ENCODE peak calls at places on chromosomes 4 and X, in four cellular contexts. One of them, this sample, is unnamed.

GRCh38 chrX:103628386-103629290 is at the start of gene TCEAL1:
- DNase-seq in HTR-8/SVneo: no peak
- DNase-seq in chondrocyte: no peak
- DNase-seq in COR-L47: peak; percentile 11
- DNase-seq in this sample: peak; percentile 52

GRCh38 chrX:44637282-44637681 is 94.6 kb upstream of the FUNDC1 start:
- DNase-seq in HTR-8/SVneo: no peak
- DNase-seq in chondrocyte: no peak
- DNase-seq in COR-L47: no peak
- DNase-seq in this sample: no peak

GRCh38 chr4:137700072-137700471 is 167.8 kb upstream of the PCDH18 start:
- DNase-seq in HTR-8/SVneo: no peak
- DNase-seq in chondrocyte: no peak
- DNase-seq in COR-L47: no peak
- DNase-seq in this sample: no peak

GRCh38 chr4:62495039-62495438 is 1294.9 kb downstream of the ADGRL3 start:
- DNase-seq in HTR-8/SVneo: no peak
- DNase-seq in chondrocyte: no peak
- DNase-seq in COR-L47: no peak
- DNase-seq in this sample: no peak

GRCh38 chr4:188986271-188986689 is 847.0 kb downstream of the TRIML1 start:
- DNase-seq in HTR-8/SVneo: peak; percentile 63
- DNase-seq in chondrocyte: no peak
- DNase-seq in COR-L47: peak; percentile 59
- DNase-seq in this sample: no peak

GRCh38 chr4:30714408-30715031 is 5.6 kb upstream of the PCDH7 start:
- DNase-seq in HTR-8/SVneo: peak; percentile 25
- DNase-seq in chondrocyte: no peak
- DNase-seq in COR-L47: peak; percentile 52
- DNase-seq in this sample: peak; percentile 14

GRCh38 chr4:40046311-40046980 is 10.2 kb upstream of the N4BP2 start:
- DNase-seq in HTR-8/SVneo: peak; percentile 51
- DNase-seq in chondrocyte: no peak
- DNase-seq in COR-L47: peak; percentile 11
- DNase-seq in this sample: no peak

GRCh38 chr4:141356936-141357335 is 136.2 kb downstream of the ZNF330 start:
- DNase-seq in HTR-8/SVneo: no peak
- DNase-seq in chondrocyte: no peak
- DNase-seq in COR-L47: no peak
- DNase-seq in this sample: no peak

GRCh38 chrX:84123585-84123984 is 64.4 kb downstream of the RPS6KA6 start:
- DNase-seq in HTR-8/SVneo: no peak
- DNase-seq in chondrocyte: peak; percentile 12
- DNase-seq in COR-L47: no peak
- DNase-seq in this sample: no peak

GRCh38 chrX:124993735-124994134 is 325.9 kb upstream of the TEX13C start:
- DNase-seq in HTR-8/SVneo: no peak
- DNase-seq in chondrocyte: no peak
- DNase-seq in COR-L47: no peak
- DNase-seq in this sample: no peak

GRCh38 chr4:1105067-1105466 is 8.3 kb downstream of the RNF212 start:
- DNase-seq in HTR-8/SVneo: no peak
- DNase-seq in chondrocyte: no peak
- DNase-seq in COR-L47: no peak
- DNase-seq in this sample: no peak

GRCh38 chr4:145525291-145525740 is 43.7 kb downstream of the SMAD1 start:
- DNase-seq in HTR-8/SVneo: no peak
- DNase-seq in chondrocyte: no peak
- DNase-seq in COR-L47: no peak
- DNase-seq in this sample: no peak

GRCh38 chr4:29046716-29047115 is 1673.5 kb upstream of the PCDH7 start:
- DNase-seq in HTR-8/SVneo: no peak
- DNase-seq in chondrocyte: no peak
- DNase-seq in COR-L47: no peak
- DNase-seq in this sample: no peak

GRCh38 chrX:66760648-66761047 is 121.8 kb upstream of the EDA2R start:
- DNase-seq in HTR-8/SVneo: no peak
- DNase-seq in chondrocyte: no peak
- DNase-seq in COR-L47: no peak
- DNase-seq in this sample: no peak

GRCh38 chr4:186451982-186452381 is 103.4 kb downstream of the MTNR1A start:
- DNase-seq in HTR-8/SVneo: no peak
- DNase-seq in chondrocyte: no peak
- DNase-seq in COR-L47: no peak
- DNase-seq in this sample: no peak

GRCh38 chr4:15913631-15913970 is 24.9 kb downstream of the FGFBP1 start:
- DNase-seq in HTR-8/SVneo: peak; percentile 70
- DNase-seq in chondrocyte: no peak
- DNase-seq in COR-L47: no peak
- DNase-seq in this sample: no peak

GRCh38 chrX:20231598-20231997 is 35.1 kb downstream of the RPS6KA3 start:
- DNase-seq in HTR-8/SVneo: no peak
- DNase-seq in chondrocyte: no peak
- DNase-seq in COR-L47: no peak
- DNase-seq in this sample: no peak

GRCh38 chr4:7981738-7982394 is 42.2 kb upstream of the AFAP1 start:
- DNase-seq in HTR-8/SVneo: no peak
- DNase-seq in chondrocyte: no peak
- DNase-seq in COR-L47: no peak
- DNase-seq in this sample: no peak

GRCh38 chr4:80540785-80541469 is 205.4 kb downstream of the CFAP299 start:
- DNase-seq in HTR-8/SVneo: no peak
- DNase-seq in chondrocyte: no peak
- DNase-seq in COR-L47: no peak
- DNase-seq in this sample: no peak

GRCh38 chr4:109207060-109207459 is 95.4 kb downstream of the COL25A1 start:
- DNase-seq in HTR-8/SVneo: peak; percentile 8
- DNase-seq in chondrocyte: no peak
- DNase-seq in COR-L47: peak; percentile 37
- DNase-seq in this sample: no peak

GRCh38 chr4:184237612-184238011 is 19.9 kb upstream of the ENPP6 start:
- DNase-seq in HTR-8/SVneo: no peak
- DNase-seq in chondrocyte: no peak
- DNase-seq in COR-L47: no peak
- DNase-seq in this sample: no peak

GRCh38 chr4:92514632-92515031 is 210.9 kb downstream of the GRID2 start:
- DNase-seq in HTR-8/SVneo: no peak
- DNase-seq in chondrocyte: no peak
- DNase-seq in COR-L47: no peak
- DNase-seq in this sample: no peak

GRCh38 chrX:154334496-154334895 is 38.9 kb downstream of the TKTL1 start:
- DNase-seq in HTR-8/SVneo: no peak
- DNase-seq in chondrocyte: peak; percentile 37
- DNase-seq in COR-L47: no peak
- DNase-seq in this sample: no peak

GRCh38 chr4:20761382-20761781 is 61.1 kb downstream of the PACRGL start:
- DNase-seq in HTR-8/SVneo: no peak
- DNase-seq in chondrocyte: no peak
- DNase-seq in COR-L47: no peak
- DNase-seq in this sample: peak; percentile 3

GRCh38 chr4:73822389-73822788 is 14.1 kb upstream of the CXCL6 start:
- DNase-seq in HTR-8/SVneo: no peak
- DNase-seq in chondrocyte: no peak
- DNase-seq in COR-L47: no peak
- DNase-seq in this sample: no peak

GRCh38 chrX:109719262-109719661 is 13.8 kb downstream of the ACSL4 start:
- DNase-seq in HTR-8/SVneo: no peak
- DNase-seq in chondrocyte: no peak
- DNase-seq in COR-L47: no peak
- DNase-seq in this sample: no peak

GRCh38 chrX:68415289-68415688 is 18.0 kb downstream of the OPHN1 start:
- DNase-seq in HTR-8/SVneo: peak; percentile 8
- DNase-seq in chondrocyte: no peak
- DNase-seq in COR-L47: no peak
- DNase-seq in this sample: no peak

GRCh38 chr4:18593297-18594002 is 571.9 kb upstream of the LCORL start:
- DNase-seq in HTR-8/SVneo: peak; percentile 67
- DNase-seq in chondrocyte: no peak
- DNase-seq in COR-L47: peak; percentile 75
- DNase-seq in this sample: peak; percentile 65

GRCh38 chr4:155597933-155598451 is 68.7 kb upstream of the GUCY1A1 start:
- DNase-seq in HTR-8/SVneo: no peak
- DNase-seq in chondrocyte: no peak
- DNase-seq in COR-L47: no peak
- DNase-seq in this sample: no peak